ENCODE peak calls at places on chromosomes 16 and 17, in five cellular contexts. One of them, this sample, is unnamed.

GRCh38 chr17:82718986-82719685 is 2.6 kb downstream of the FN3KRP start:
- DNase-seq in GM23338: no peak
- DNase-seq in testis: no peak
- DNase-seq in K562: no peak
- DNase-seq in AG10803: no peak
- DNase-seq in this sample: no peak

GRCh38 chr17:81489986-81490598 is 22.5 kb downstream of the ACTG1 start:
- DNase-seq in GM23338: no peak
- DNase-seq in testis: no peak
- DNase-seq in K562: no peak
- DNase-seq in AG10803: no peak
- DNase-seq in this sample: no peak

GRCh38 chr17:67441052-67441738 is 64.1 kb downstream of the PITPNC1 start:
- DNase-seq in GM23338: no peak
- DNase-seq in testis: no peak
- DNase-seq in K562: no peak
- DNase-seq in AG10803: peak; percentile 78
- DNase-seq in this sample: no peak

GRCh38 chr17:556431-556995 is 158.1 kb downstream of the VPS53 start:
- DNase-seq in GM23338: peak; percentile 43
- DNase-seq in testis: no peak
- DNase-seq in K562: no peak
- DNase-seq in AG10803: no peak
- DNase-seq in this sample: no peak

GRCh38 chr17:19424934-19425868 is 14.2 kb downstream of the RNF112 start:
- DNase-seq in GM23338: no peak
- DNase-seq in testis: no peak
- DNase-seq in K562: no peak
- DNase-seq in AG10803: peak; percentile 21
- DNase-seq in this sample: no peak

GRCh38 chr16:265711-266110 is 10.0 kb downstream of the RGS11 start:
- DNase-seq in GM23338: no peak
- DNase-seq in testis: peak; percentile 61
- DNase-seq in K562: no peak
- DNase-seq in AG10803: no peak
- DNase-seq in this sample: no peak

GRCh38 chr16:89586853-89587252 is 11.3 kb downstream of the CPNE7 start:
- DNase-seq in GM23338: no peak
- DNase-seq in testis: peak; percentile 43
- DNase-seq in K562: peak; percentile 85
- DNase-seq in AG10803: no peak
- DNase-seq in this sample: no peak

GRCh38 chr16:8346291-8346690 is 244.0 kb downstream of the TMEM114 start:
- DNase-seq in GM23338: peak; percentile 45
- DNase-seq in testis: peak; percentile 15
- DNase-seq in K562: peak; percentile 9
- DNase-seq in AG10803: no peak
- DNase-seq in this sample: peak; percentile 71

GRCh38 chr17:38881600-38882191 is 11.8 kb downstream of the LASP1 start:
- DNase-seq in GM23338: no peak
- DNase-seq in testis: peak; percentile 79
- DNase-seq in K562: peak; percentile 60
- DNase-seq in AG10803: peak; percentile 40
- DNase-seq in this sample: no peak

GRCh38 chr17:79607941-79608728 is 2.7 kb downstream of the RBFOX3 start:
- DNase-seq in GM23338: peak; percentile 90
- DNase-seq in testis: peak; percentile 29
- DNase-seq in K562: peak; percentile 67
- DNase-seq in AG10803: no peak
- DNase-seq in this sample: peak; percentile 92
- TF ChIP-seq CTCF in GM23338: peak; percentile 53
- TF ChIP-seq CTCF in testis: no peak
- TF ChIP-seq CTCF in K562: peak; percentile 24
- TF ChIP-seq CTCF in AG10803: no peak
- TF ChIP-seq CTCF in this sample: no peak

GRCh38 chr17:40921026-40921425 is 16.4 kb downstream of the KRT23 start:
- DNase-seq in GM23338: no peak
- DNase-seq in testis: no peak
- DNase-seq in K562: no peak
- DNase-seq in AG10803: no peak
- DNase-seq in this sample: no peak

GRCh38 chr17:40916366-40916765 is 21.1 kb downstream of the KRT23 start:
- DNase-seq in GM23338: no peak
- DNase-seq in testis: no peak
- DNase-seq in K562: no peak
- DNase-seq in AG10803: no peak
- DNase-seq in this sample: no peak

GRCh38 chr17:40926341-40926740 is 11.1 kb downstream of the KRT23 start:
- DNase-seq in GM23338: no peak
- DNase-seq in testis: no peak
- DNase-seq in K562: no peak
- DNase-seq in AG10803: no peak
- DNase-seq in this sample: no peak

DNA sequence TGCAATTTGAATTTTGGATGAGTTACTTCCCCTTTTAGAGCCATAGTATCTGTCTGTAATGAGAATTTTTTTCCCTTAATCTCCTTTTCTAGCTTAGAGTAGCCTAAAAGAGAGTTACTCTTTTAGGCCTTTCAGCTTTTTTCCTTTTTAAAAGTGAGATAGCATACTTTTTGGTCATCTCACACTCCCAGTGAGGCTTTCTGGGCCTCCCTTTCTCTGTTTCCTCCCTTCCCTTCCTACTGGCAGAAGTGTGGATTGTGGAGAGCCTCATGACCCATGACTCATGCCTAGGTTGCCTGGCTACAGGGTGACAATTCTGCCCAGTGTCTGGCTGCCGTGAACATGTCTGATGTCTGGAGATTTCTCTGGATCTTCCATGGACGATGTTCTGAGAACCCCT is 15.2 kb downstream of the KRT23 start:
- DNase-seq in GM23338: no peak
- DNase-seq in testis: peak; percentile 46
- DNase-seq in K562: no peak
- DNase-seq in AG10803: peak; percentile 89
- DNase-seq in this sample: no peak
- TF ChIP-seq CTCF in GM23338: no peak
- TF ChIP-seq CTCF in testis: no peak
- TF ChIP-seq CTCF in K562: no peak
- TF ChIP-seq CTCF in AG10803: no peak
- TF ChIP-seq CTCF in this sample: no peak

GRCh38 chr16:4273858-4274291 is 1.1 kb upstream of the TFAP4 start:
- DNase-seq in GM23338: peak; percentile 94
- DNase-seq in testis: peak; percentile 34
- DNase-seq in K562: no peak
- DNase-seq in AG10803: peak; percentile 40
- DNase-seq in this sample: peak; percentile 57
- TF ChIP-seq CTCF in GM23338: peak; percentile 60
- TF ChIP-seq CTCF in testis: peak; percentile 30
- TF ChIP-seq CTCF in K562: no peak
- TF ChIP-seq CTCF in AG10803: peak; percentile 41
- TF ChIP-seq CTCF in this sample: no peak

DNA sequence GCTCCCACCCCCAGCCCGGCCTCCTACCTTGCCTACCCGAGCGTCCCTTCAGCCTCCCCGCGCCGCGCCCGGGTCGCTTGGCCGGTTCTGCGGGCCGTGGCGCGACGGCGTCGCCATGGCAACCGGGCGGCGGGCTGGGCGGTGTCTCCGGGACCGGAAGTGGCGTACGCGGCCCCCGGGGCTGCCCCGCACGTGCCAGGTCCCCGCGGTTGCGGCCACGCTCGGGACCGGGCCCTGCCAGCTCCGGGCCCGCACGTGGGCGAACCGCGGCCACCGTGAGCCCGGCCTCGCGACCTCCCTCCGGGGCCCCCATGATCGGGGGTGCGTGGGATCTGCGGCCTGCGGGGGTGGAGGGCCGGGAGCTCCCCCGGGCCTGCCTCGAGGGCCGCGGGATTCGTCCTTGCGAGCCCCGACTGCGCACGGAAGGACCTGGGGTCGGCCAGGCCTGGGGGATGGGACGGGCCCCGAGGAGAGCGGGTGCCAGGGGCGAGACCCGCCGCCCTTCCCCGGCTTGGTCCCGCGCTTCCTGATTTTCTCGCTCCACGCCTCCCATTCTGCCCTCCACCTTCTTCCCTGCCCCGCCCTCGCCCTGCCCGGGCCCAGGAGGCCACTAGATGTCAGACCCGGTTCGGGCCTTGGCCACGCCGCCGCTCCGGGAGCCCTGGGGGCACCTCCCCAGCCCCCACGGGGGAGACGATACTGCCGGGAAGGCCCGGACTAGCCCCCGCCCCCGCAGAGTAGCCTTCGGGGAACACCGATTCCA is at the start of gene CYB561:
- DNase-seq in GM23338: peak; percentile 82
- DNase-seq in testis: peak; percentile 81
- DNase-seq in K562: peak; percentile 94
- DNase-seq in AG10803: peak; percentile 62
- DNase-seq in this sample: peak; percentile 82
- TF ChIP-seq CTCF in GM23338: peak; percentile 43
- TF ChIP-seq CTCF in testis: no peak
- TF ChIP-seq CTCF in K562: peak; percentile 44
- TF ChIP-seq CTCF in AG10803: peak; percentile 14
- TF ChIP-seq CTCF in this sample: no peak

DNA sequence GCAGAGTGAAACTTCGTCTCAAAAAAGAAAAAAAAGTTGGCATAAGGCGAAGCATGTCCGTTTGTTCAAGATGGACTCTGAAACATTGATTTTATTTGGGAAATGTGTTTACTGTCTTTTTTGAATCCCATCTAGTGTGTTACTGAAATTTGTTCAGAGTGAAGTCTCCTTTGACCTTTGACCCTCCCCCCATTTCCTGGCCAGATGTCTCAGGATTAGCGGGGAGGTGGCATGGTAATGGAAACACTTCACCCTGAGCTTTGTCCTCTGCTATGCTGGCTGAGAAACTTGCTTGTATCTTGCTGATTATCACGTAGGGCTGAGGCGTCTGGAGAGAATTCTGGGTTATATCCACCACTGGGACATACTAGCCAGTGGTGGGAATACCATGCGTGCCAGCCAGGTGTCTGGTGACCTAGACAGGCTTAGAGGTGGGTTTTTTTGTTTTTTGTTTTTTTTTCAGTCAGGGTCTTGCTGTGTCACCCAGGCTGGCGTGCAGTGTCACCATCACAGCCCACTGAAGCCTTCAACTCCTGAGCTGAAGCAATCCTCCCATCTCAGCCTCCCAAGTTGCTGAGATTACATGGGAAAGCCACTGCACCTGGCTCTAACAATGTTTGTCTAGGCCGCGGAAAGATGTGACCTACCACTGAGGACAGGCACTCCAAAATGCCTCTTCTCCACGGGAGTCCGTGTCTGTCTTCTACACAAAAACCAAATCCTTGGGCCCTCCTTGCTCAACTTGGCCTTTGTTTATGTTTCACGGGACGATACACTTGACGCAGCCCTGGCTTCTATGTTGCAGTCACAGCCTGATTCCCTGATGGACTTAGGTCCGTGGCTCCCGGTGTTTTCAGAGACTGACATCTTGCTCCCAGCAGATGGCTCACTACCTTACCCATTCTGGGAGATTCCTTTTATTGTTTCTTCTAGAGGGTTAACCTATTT is 6.6 kb upstream of the GALK1 start:
- DNase-seq in GM23338: no peak
- DNase-seq in testis: no peak
- DNase-seq in K562: no peak
- DNase-seq in AG10803: no peak
- DNase-seq in this sample: no peak
- TF ChIP-seq CTCF in GM23338: peak; percentile 13
- TF ChIP-seq CTCF in testis: no peak
- TF ChIP-seq CTCF in K562: no peak
- TF ChIP-seq CTCF in AG10803: peak; percentile 24
- TF ChIP-seq CTCF in this sample: no peak

GRCh38 chr16:67283039-67283825 is 3.9 kb downstream of the PLEKHG4 start:
- DNase-seq in GM23338: no peak
- DNase-seq in testis: no peak
- DNase-seq in K562: no peak
- DNase-seq in AG10803: peak; percentile 24
- DNase-seq in this sample: no peak
- TF ChIP-seq CTCF in GM23338: peak; percentile 29
- TF ChIP-seq CTCF in testis: no peak
- TF ChIP-seq CTCF in K562: no peak
- TF ChIP-seq CTCF in AG10803: no peak
- TF ChIP-seq CTCF in this sample: no peak

GRCh38 chr17:73191443-73192218 is 1.2 kb upstream of the COG1 start:
- DNase-seq in GM23338: peak; percentile 84
- DNase-seq in testis: peak; percentile 83
- DNase-seq in K562: peak; percentile 66
- DNase-seq in AG10803: peak; percentile 67
- DNase-seq in this sample: peak; percentile 69
- TF ChIP-seq CTCF in GM23338: peak; percentile 79
- TF ChIP-seq CTCF in testis: peak; percentile 92
- TF ChIP-seq CTCF in K562: peak; percentile 66
- TF ChIP-seq CTCF in AG10803: peak; percentile 90
- TF ChIP-seq CTCF in this sample: peak; percentile 87

GRCh38 chr16:54633943-54634362 is 296.7 kb upstream of the IRX5 start:
- DNase-seq in GM23338: peak; percentile 85
- DNase-seq in testis: peak; percentile 73
- DNase-seq in K562: peak; percentile 38
- DNase-seq in AG10803: peak; percentile 15
- DNase-seq in this sample: peak; percentile 24
- TF ChIP-seq CTCF in GM23338: peak; percentile 82
- TF ChIP-seq CTCF in testis: no peak
- TF ChIP-seq CTCF in K562: peak; percentile 52
- TF ChIP-seq CTCF in AG10803: peak; percentile 58
- TF ChIP-seq CTCF in this sample: peak; percentile 54

GRCh38 chr16:47043200-47043599 is 69.7 kb upstream of the DNAJA2 start:
- DNase-seq in GM23338: no peak
- DNase-seq in testis: no peak
- DNase-seq in K562: no peak
- DNase-seq in AG10803: no peak
- DNase-seq in this sample: no peak

GRCh38 chr16:47046726-47047602 is 73.5 kb upstream of the DNAJA2 start:
- DNase-seq in GM23338: no peak
- DNase-seq in testis: no peak
- DNase-seq in K562: no peak
- DNase-seq in AG10803: no peak
- DNase-seq in this sample: no peak

GRCh38 chr16:47043970-47044684 is 70.7 kb upstream of the DNAJA2 start:
- DNase-seq in GM23338: no peak
- DNase-seq in testis: no peak
- DNase-seq in K562: no peak
- DNase-seq in AG10803: no peak
- DNase-seq in this sample: no peak

GRCh38 chr16:47045459-47045858 is 72.0 kb upstream of the DNAJA2 start:
- DNase-seq in GM23338: no peak
- DNase-seq in testis: no peak
- DNase-seq in K562: no peak
- DNase-seq in AG10803: no peak
- DNase-seq in this sample: no peak

DNA sequence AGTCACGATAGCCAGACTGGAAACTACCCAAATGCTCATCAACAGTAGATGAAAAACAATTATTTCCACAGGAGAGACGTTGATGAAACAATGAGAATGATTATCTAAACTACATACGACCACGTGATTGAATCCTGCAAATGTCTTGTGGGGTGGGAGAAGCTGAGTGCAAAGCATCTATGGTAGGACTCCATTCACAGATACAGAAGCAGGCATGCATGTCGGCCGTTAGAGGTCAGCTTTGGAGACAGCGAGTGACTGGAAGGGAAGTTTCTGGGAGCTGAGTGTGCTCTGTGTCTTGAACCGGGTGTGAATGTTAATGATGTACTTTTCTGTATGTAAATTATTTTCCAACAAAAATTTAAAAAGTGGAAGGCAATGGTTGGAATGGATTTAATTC is 71.5 kb upstream of the DNAJA2 start:
- DNase-seq in GM23338: no peak
- DNase-seq in testis: peak; percentile 28
- DNase-seq in K562: no peak
- DNase-seq in AG10803: peak; percentile 10
- DNase-seq in this sample: no peak
- TF ChIP-seq CTCF in GM23338: peak; percentile 10
- TF ChIP-seq CTCF in testis: no peak
- TF ChIP-seq CTCF in K562: no peak
- TF ChIP-seq CTCF in AG10803: no peak
- TF ChIP-seq CTCF in this sample: no peak

This sample was measured in nephron progenitor cell.